ENCODE peak calls at places on chromosomes 1 and 21, in eight cellular contexts. X, G, A, O, L, I, T and M are unnamed samples.

GRCh38 chr1:43947061-43947889 is 525 bp downstream of the IPO13 start:
- DNase-seq in X (no peak), G (no peak), A (no peak), O (no peak), L (no peak), I (peak), T (no peak), M (no peak)

GRCh38 chr1:159980786-159981185 is 26.7 kb upstream of the SLAMF9 start:
- DNase-seq in X (no peak), G (no peak), A (no peak), O (no peak), L (no peak), I (no peak), T (no peak), M (no peak)

GRCh38 chr1:26354972-26355371 is 1.0 kb upstream of the CRYBG2 start:
- DNase-seq in X (no peak), G (no peak), A (no peak), O (no peak), L (no peak), I (no peak), T (no peak), M (no peak)

GRCh38 chr1:156618853-156619581 is at the start of gene HAPLN2:
- DNase-seq in X (no peak), G (no peak), A (no peak), O (peak), L (peak), I (peak), T (no peak), M (no peak)

GRCh38 chr1:227907439-227908015 is 40.2 kb downstream of the WNT9A start:
- DNase-seq in X (no peak), G (no peak), A (no peak), O (no peak), L (no peak), I (no peak), T (no peak), M (no peak)

GRCh38 chr21:36989699-36990507 is 16.6 kb upstream of the RIPPLY3 start:
- DNase-seq in X (no peak), G (peak), A (peak), O (peak), L (peak), I (peak), T (peak), M (peak)

GRCh38 chr1:84247425-84248220 is 53.9 kb upstream of the SAMD13 start:
- DNase-seq in X (peak), G (no peak), A (no peak), O (peak), L (no peak), I (no peak), T (no peak), M (no peak)

GRCh38 chr1:29254346-29254745 is 18.0 kb downstream of the PTPRU start:
- DNase-seq in X (no peak), G (peak), A (no peak), O (no peak), L (no peak), I (no peak), T (no peak), M (no peak)

GRCh38 chr1:75203415-75204277 is 69.5 kb downstream of the LHX8 start:
- DNase-seq in X (peak), G (no peak), A (no peak), O (peak), L (no peak), I (no peak), T (no peak), M (no peak)

GRCh38 chr1:77825356-77825709 is 45.9 kb downstream of the MIGA1 start:
- DNase-seq in X (peak), G (no peak), A (no peak), O (peak), L (no peak), I (no peak), T (no peak), M (no peak)

GRCh38 chr21:19993186-19993711 is 1005.0 kb upstream of the NCAM2 start:
- DNase-seq in X (no peak), G (no peak), A (no peak), O (no peak), L (no peak), I (no peak), T (no peak), M (no peak)

GRCh38 chr21:43274946-43275310 is 106.1 kb downstream of the CRYAA start:
- DNase-seq in X (no peak), G (no peak), A (no peak), O (no peak), L (no peak), I (no peak), T (no peak), M (no peak)